ENCODE peak calls at places on chromosomes 4 and X, in eight cellular contexts. One of them, this sample, is unnamed.

GRCh38 chr4:20126906-20127305 is 124.8 kb upstream of the SLIT2 start:
- DNase-seq in cardiac muscle cell: no peak
- DNase-seq in mammary epithelial cell: peak; percentile 11
- DNase-seq in SJSA1: no peak
- DNase-seq in aorta: no peak
- DNase-seq in transverse colon: no peak
- DNase-seq in astrocyte: peak; percentile 28
- DNase-seq in HCT116: no peak
- DNase-seq in this sample: no peak

GRCh38 chr4:115219315-115219840 is 106.0 kb upstream of the NDST4 start:
- DNase-seq in cardiac muscle cell: no peak
- DNase-seq in mammary epithelial cell: no peak
- DNase-seq in SJSA1: no peak
- DNase-seq in aorta: no peak
- DNase-seq in transverse colon: no peak
- DNase-seq in astrocyte: no peak
- DNase-seq in HCT116: no peak
- DNase-seq in this sample: no peak

GRCh38 chrX:119266364-119266995 is 30.4 kb downstream of the PGRMC1 start:
- DNase-seq in cardiac muscle cell: peak; percentile 36
- DNase-seq in mammary epithelial cell: peak; percentile 6
- DNase-seq in SJSA1: no peak
- DNase-seq in aorta: no peak
- DNase-seq in transverse colon: peak; percentile 11
- DNase-seq in astrocyte: no peak
- DNase-seq in HCT116: peak; percentile 6
- DNase-seq in this sample: no peak

GRCh38 chr4:53476232-53477037 is 99.0 kb downstream of the FIP1L1 start:
- DNase-seq in cardiac muscle cell: peak; percentile 88
- DNase-seq in mammary epithelial cell: peak; percentile 98
- DNase-seq in SJSA1: peak; percentile 86
- DNase-seq in aorta: peak; percentile 80
- DNase-seq in transverse colon: no peak
- DNase-seq in astrocyte: peak; percentile 99
- DNase-seq in HCT116: no peak
- DNase-seq in this sample: no peak

GRCh38 chr4:184732126-184732525 is 1.8 kb downstream of the CENPU start:
- DNase-seq in cardiac muscle cell: no peak
- DNase-seq in mammary epithelial cell: peak; percentile 94
- DNase-seq in SJSA1: no peak
- DNase-seq in aorta: no peak
- DNase-seq in transverse colon: no peak
- DNase-seq in astrocyte: peak; percentile 41
- DNase-seq in HCT116: no peak
- DNase-seq in this sample: no peak

GRCh38 chr4:185282968-185283367 is 73.6 kb downstream of the SNX25 start:
- DNase-seq in cardiac muscle cell: no peak
- DNase-seq in mammary epithelial cell: no peak
- DNase-seq in SJSA1: no peak
- DNase-seq in aorta: no peak
- DNase-seq in transverse colon: no peak
- DNase-seq in astrocyte: no peak
- DNase-seq in HCT116: no peak
- DNase-seq in this sample: no peak

GRCh38 chrX:108163333-108164082 is 71.9 kb downstream of the ATG4A start:
- DNase-seq in cardiac muscle cell: no peak
- DNase-seq in mammary epithelial cell: no peak
- DNase-seq in SJSA1: no peak
- DNase-seq in aorta: no peak
- DNase-seq in transverse colon: no peak
- DNase-seq in astrocyte: no peak
- DNase-seq in HCT116: no peak
- DNase-seq in this sample: no peak

GRCh38 chr4:185424905-185425599 is 712 bp downstream of the UFSP2 start:
- DNase-seq in cardiac muscle cell: peak; percentile 2
- DNase-seq in mammary epithelial cell: peak; percentile 10
- DNase-seq in SJSA1: no peak
- DNase-seq in aorta: no peak
- DNase-seq in transverse colon: no peak
- DNase-seq in astrocyte: peak; percentile 3
- DNase-seq in HCT116: no peak
- DNase-seq in this sample: no peak

GRCh38 chr4:14868426-14868825 is 133.9 kb upstream of the CPEB2 start:
- DNase-seq in cardiac muscle cell: no peak
- DNase-seq in mammary epithelial cell: no peak
- DNase-seq in SJSA1: no peak
- DNase-seq in aorta: no peak
- DNase-seq in transverse colon: no peak
- DNase-seq in astrocyte: no peak
- DNase-seq in HCT116: no peak
- DNase-seq in this sample: no peak

GRCh38 chr4:187270154-187270553 is 546.5 kb upstream of the FAT1 start:
- DNase-seq in cardiac muscle cell: no peak
- DNase-seq in mammary epithelial cell: peak; percentile 23
- DNase-seq in SJSA1: no peak
- DNase-seq in aorta: no peak
- DNase-seq in transverse colon: no peak
- DNase-seq in astrocyte: no peak
- DNase-seq in HCT116: no peak
- DNase-seq in this sample: no peak

GRCh38 chrX:72269671-72270251 is 7.3 kb downstream of the RPS4X start:
- DNase-seq in cardiac muscle cell: peak; percentile 50
- DNase-seq in mammary epithelial cell: peak; percentile 35
- DNase-seq in SJSA1: peak; percentile 81
- DNase-seq in aorta: peak; percentile 54
- DNase-seq in transverse colon: no peak
- DNase-seq in astrocyte: peak; percentile 65
- DNase-seq in HCT116: no peak
- DNase-seq in this sample: peak; percentile 1

GRCh38 chr4:6746721-6747689 is 31.0 kb downstream of the BLOC1S4 start:
- DNase-seq in cardiac muscle cell: peak; percentile 33
- DNase-seq in mammary epithelial cell: no peak
- DNase-seq in SJSA1: no peak
- DNase-seq in aorta: peak; percentile 71
- DNase-seq in transverse colon: peak; percentile 88
- DNase-seq in astrocyte: peak; percentile 33
- DNase-seq in HCT116: no peak
- DNase-seq in this sample: peak; percentile 66

GRCh38 chrX:87518504-87518903 is 902 bp downstream of the KLHL4 start:
- DNase-seq in cardiac muscle cell: peak; percentile 16
- DNase-seq in mammary epithelial cell: peak; percentile 10
- DNase-seq in SJSA1: no peak
- DNase-seq in aorta: no peak
- DNase-seq in transverse colon: no peak
- DNase-seq in astrocyte: peak; percentile 20
- DNase-seq in HCT116: no peak
- DNase-seq in this sample: no peak

GRCh38 chrX:53077207-53078197 is 4.7 kb upstream of the TSPYL2 start:
- DNase-seq in cardiac muscle cell: no peak
- DNase-seq in mammary epithelial cell: no peak
- DNase-seq in SJSA1: no peak
- DNase-seq in aorta: no peak
- DNase-seq in transverse colon: no peak
- DNase-seq in astrocyte: no peak
- DNase-seq in HCT116: no peak
- DNase-seq in this sample: peak; percentile 46

GRCh38 chr4:183532823-183533222 is 28.0 kb downstream of the ING2 start:
- DNase-seq in cardiac muscle cell: peak; percentile 46
- DNase-seq in mammary epithelial cell: peak; percentile 6
- DNase-seq in SJSA1: no peak
- DNase-seq in aorta: no peak
- DNase-seq in transverse colon: no peak
- DNase-seq in astrocyte: peak; percentile 81
- DNase-seq in HCT116: no peak
- DNase-seq in this sample: no peak

GRCh38 chr4:186789671-186790070 is 66.0 kb upstream of the FAT1 start:
- DNase-seq in cardiac muscle cell: no peak
- DNase-seq in mammary epithelial cell: no peak
- DNase-seq in SJSA1: peak; percentile 54
- DNase-seq in aorta: no peak
- DNase-seq in transverse colon: no peak
- DNase-seq in astrocyte: peak; percentile 54
- DNase-seq in HCT116: no peak
- DNase-seq in this sample: no peak

GRCh38 chr4:25949166-25949748 is 35.2 kb downstream of the SMIM20 start:
- DNase-seq in cardiac muscle cell: no peak
- DNase-seq in mammary epithelial cell: no peak
- DNase-seq in SJSA1: no peak
- DNase-seq in aorta: no peak
- DNase-seq in transverse colon: no peak
- DNase-seq in astrocyte: no peak
- DNase-seq in HCT116: no peak
- DNase-seq in this sample: no peak

GRCh38 chr4:71259911-71260331 is 78.9 kb upstream of the SLC4A4 start:
- DNase-seq in cardiac muscle cell: no peak
- DNase-seq in mammary epithelial cell: peak; percentile 88
- DNase-seq in SJSA1: no peak
- DNase-seq in aorta: peak; percentile 44
- DNase-seq in transverse colon: no peak
- DNase-seq in astrocyte: peak; percentile 27
- DNase-seq in HCT116: no peak
- DNase-seq in this sample: peak; percentile 16

GRCh38 chr4:2830632-2831610 is 12.7 kb upstream of the ADD1 start:
- DNase-seq in cardiac muscle cell: no peak
- DNase-seq in mammary epithelial cell: no peak
- DNase-seq in SJSA1: no peak
- DNase-seq in aorta: peak; percentile 38
- DNase-seq in transverse colon: peak; percentile 6
- DNase-seq in astrocyte: no peak
- DNase-seq in HCT116: no peak
- DNase-seq in this sample: peak; percentile 37

GRCh38 chr4:133151301-133151680 is 2.2 kb downstream of the PCDH10 start:
- DNase-seq in cardiac muscle cell: peak; percentile 7
- DNase-seq in mammary epithelial cell: no peak
- DNase-seq in SJSA1: no peak
- DNase-seq in aorta: no peak
- DNase-seq in transverse colon: no peak
- DNase-seq in astrocyte: peak; percentile 30
- DNase-seq in HCT116: no peak
- DNase-seq in this sample: peak; percentile 43

GRCh38 chr4:26779674-26780073 is 81.0 kb upstream of the STIM2 start:
- DNase-seq in cardiac muscle cell: peak; percentile 65
- DNase-seq in mammary epithelial cell: peak; percentile 100
- DNase-seq in SJSA1: no peak
- DNase-seq in aorta: no peak
- DNase-seq in transverse colon: no peak
- DNase-seq in astrocyte: peak; percentile 65
- DNase-seq in HCT116: peak; percentile 12
- DNase-seq in this sample: peak; percentile 34

GRCh38 chr4:139603576-139604387 is 47.8 kb upstream of the SETD7 start:
- DNase-seq in cardiac muscle cell: peak; percentile 74
- DNase-seq in mammary epithelial cell: peak; percentile 55
- DNase-seq in SJSA1: peak; percentile 55
- DNase-seq in aorta: no peak
- DNase-seq in transverse colon: peak; percentile 23
- DNase-seq in astrocyte: peak; percentile 45
- DNase-seq in HCT116: peak; percentile 49
- DNase-seq in this sample: no peak

GRCh38 chr4:151276787-151277557 is at the start of gene PRSS48:
- DNase-seq in cardiac muscle cell: peak; percentile 72
- DNase-seq in mammary epithelial cell: peak; percentile 42
- DNase-seq in SJSA1: peak; percentile 49
- DNase-seq in aorta: peak; percentile 60
- DNase-seq in transverse colon: peak; percentile 77
- DNase-seq in astrocyte: peak; percentile 11
- DNase-seq in HCT116: peak; percentile 34
- DNase-seq in this sample: peak; percentile 79

DNA sequence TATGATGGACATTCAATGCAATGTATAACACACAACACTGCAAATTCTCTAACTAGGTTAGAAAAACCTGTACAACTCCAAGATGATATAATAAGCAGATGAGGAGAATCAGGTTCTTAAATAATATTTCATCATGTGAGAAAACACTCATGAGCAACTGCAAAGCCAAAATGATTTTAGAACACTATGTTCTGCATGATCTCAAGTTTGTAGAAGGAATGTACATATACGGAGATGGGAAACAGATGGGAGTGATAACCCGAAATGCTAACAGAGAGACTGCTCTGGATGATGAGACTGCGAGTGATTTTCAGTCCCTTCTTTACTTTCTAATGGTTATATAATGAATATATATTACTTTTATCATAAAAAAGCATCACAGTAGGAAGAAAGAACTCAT is 80.9 kb downstream of the PCYT1B start:
- DNase-seq in cardiac muscle cell: no peak
- DNase-seq in mammary epithelial cell: no peak
- DNase-seq in SJSA1: no peak
- DNase-seq in aorta: no peak
- DNase-seq in transverse colon: no peak
- DNase-seq in astrocyte: no peak
- DNase-seq in HCT116: no peak
- DNase-seq in this sample: no peak
- H3K27ac ChIP-seq in cardiac muscle cell: no peak overlapping the region
- H3K27ac ChIP-seq in mammary epithelial cell: no peak overlapping the region
- H3K27ac ChIP-seq in SJSA1: no peak overlapping the region
- H3K27ac ChIP-seq in aorta: no peak overlapping the region
- H3K27ac ChIP-seq in transverse colon: no peak overlapping the region
- H3K27ac ChIP-seq in astrocyte: no peak overlapping the region
- H3K27ac ChIP-seq in HCT116: no peak overlapping the region
- H3K27ac ChIP-seq in this sample: no peak overlapping the region

GRCh38 chrX:84501798-84502628 is at the start of gene HDX:
- DNase-seq in cardiac muscle cell: peak; percentile 90
- DNase-seq in mammary epithelial cell: peak; percentile 80
- DNase-seq in SJSA1: peak; percentile 85
- DNase-seq in aorta: peak; percentile 93
- DNase-seq in transverse colon: peak; percentile 87
- DNase-seq in astrocyte: peak; percentile 70
- DNase-seq in HCT116: no peak
- DNase-seq in this sample: peak; percentile 87
- H3K27ac ChIP-seq in cardiac muscle cell: peak within 1 kb of the TSS; percentile 90
- H3K27ac ChIP-seq in mammary epithelial cell: peak within 1 kb of the TSS; percentile 69
- H3K27ac ChIP-seq in SJSA1: peak within 1 kb of the TSS; percentile 71
- H3K27ac ChIP-seq in aorta: peak within 1 kb of the TSS; percentile 88
- H3K27ac ChIP-seq in transverse colon: peak within 1 kb of the TSS; percentile 81
- H3K27ac ChIP-seq in astrocyte: peak within 1 kb of the TSS; percentile 93
- H3K27ac ChIP-seq in HCT116: no peak within 1 kb of the TSS
- H3K27ac ChIP-seq in this sample: peak within 1 kb of the TSS; percentile 100

GRCh38 chr4:80062527-80062926 is 10.5 kb downstream of the ANTXR2 start:
- DNase-seq in cardiac muscle cell: no peak
- DNase-seq in mammary epithelial cell: no peak
- DNase-seq in SJSA1: no peak
- DNase-seq in aorta: no peak
- DNase-seq in transverse colon: no peak
- DNase-seq in astrocyte: no peak
- DNase-seq in HCT116: no peak
- DNase-seq in this sample: no peak
- H3K27ac ChIP-seq in cardiac muscle cell: no peak overlapping the region
- H3K27ac ChIP-seq in mammary epithelial cell: no peak overlapping the region
- H3K27ac ChIP-seq in SJSA1: peak overlapping the region; percentile 10
- H3K27ac ChIP-seq in aorta: no peak overlapping the region
- H3K27ac ChIP-seq in transverse colon: no peak overlapping the region
- H3K27ac ChIP-seq in astrocyte: no peak overlapping the region
- H3K27ac ChIP-seq in HCT116: no peak overlapping the region
- H3K27ac ChIP-seq in this sample: no peak overlapping the region

DNA sequence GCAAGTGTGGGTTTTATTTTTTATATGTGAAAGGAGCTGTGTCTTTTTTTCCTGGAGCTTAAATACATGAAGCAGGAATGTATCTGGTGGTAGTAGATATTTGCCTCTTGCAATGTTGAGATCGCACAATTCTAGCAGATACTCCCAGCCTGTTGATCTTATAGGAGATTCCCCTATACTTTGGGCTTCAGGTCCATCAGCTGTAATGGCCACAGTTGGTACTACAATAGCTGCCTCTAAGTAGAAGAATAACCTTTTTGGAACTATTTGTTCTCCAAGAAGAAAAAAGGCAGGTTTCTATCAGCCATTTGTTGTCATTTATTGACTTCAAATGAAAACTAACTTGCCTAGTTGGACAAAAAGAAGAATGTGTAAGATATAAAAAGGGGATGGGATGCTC is 37.7 kb downstream of the LIMCH1 start:
- DNase-seq in cardiac muscle cell: no peak
- DNase-seq in mammary epithelial cell: no peak
- DNase-seq in SJSA1: no peak
- DNase-seq in aorta: no peak
- DNase-seq in transverse colon: no peak
- DNase-seq in astrocyte: no peak
- DNase-seq in HCT116: no peak
- DNase-seq in this sample: no peak
- H3K27ac ChIP-seq in cardiac muscle cell: no peak overlapping the region
- H3K27ac ChIP-seq in mammary epithelial cell: no peak overlapping the region
- H3K27ac ChIP-seq in SJSA1: no peak overlapping the region
- H3K27ac ChIP-seq in aorta: no peak overlapping the region
- H3K27ac ChIP-seq in transverse colon: no peak overlapping the region
- H3K27ac ChIP-seq in astrocyte: no peak overlapping the region
- H3K27ac ChIP-seq in HCT116: no peak overlapping the region
- H3K27ac ChIP-seq in this sample: no peak overlapping the region

This sample was measured in right cardiac atrium.